ENCODE peak calls at places on chromosomes 12 and 14, in ten cellular contexts. One of them, this sample, is unnamed.

GRCh38 chr14:81331229-81332026 is 68.7 kb downstream of the STON2 start:
- DNase-seq in mammary epithelial cell: peak
- DNase-seq in K562: no peak
- DNase-seq in H1: no peak
- DNase-seq in fibroblast of lung: no peak
- DNase-seq in HCT116: no peak
- DNase-seq in A673: no peak
- DNase-seq in DND-41: no peak
- DNase-seq in neural progenitor cell: peak
- DNase-seq in PC-3: no peak
- DNase-seq in this sample: no peak

GRCh38 chr14:68885226-68886108 is 92.6 kb upstream of the ZFP36L1 start:
- DNase-seq in H1: no peak
- DNase-seq in K562: no peak
- DNase-seq in A673: no peak
- DNase-seq in mammary epithelial cell: no peak
- DNase-seq in DND-41: no peak
- DNase-seq in HCT116: no peak
- DNase-seq in neural progenitor cell: no peak
- DNase-seq in PC-3: no peak
- DNase-seq in fibroblast of lung: no peak
- DNase-seq in this sample: no peak

GRCh38 chr12:64403708-64404469 is at the start of gene XPOT:
- DNase-seq in HCT116: peak
- DNase-seq in H1: peak
- DNase-seq in K562: peak
- DNase-seq in PC-3: peak
- DNase-seq in mammary epithelial cell: peak
- DNase-seq in neural progenitor cell: peak
- DNase-seq in DND-41: peak
- DNase-seq in A673: peak
- DNase-seq in fibroblast of lung: peak
- DNase-seq in this sample: peak

GRCh38 chr14:75411194-75411552 is 16.6 kb upstream of the JDP2 start:
- DNase-seq in H1: no peak
- DNase-seq in HCT116: no peak
- DNase-seq in A673: no peak
- DNase-seq in DND-41: no peak
- DNase-seq in fibroblast of lung: no peak
- DNase-seq in neural progenitor cell: no peak
- DNase-seq in PC-3: no peak
- DNase-seq in mammary epithelial cell: no peak
- DNase-seq in K562: no peak
- DNase-seq in this sample: no peak

GRCh38 chr12:4174417-4174816 is 99.1 kb upstream of the CCND2 start:
- DNase-seq in fibroblast of lung: no peak
- DNase-seq in K562: no peak
- DNase-seq in DND-41: no peak
- DNase-seq in H1: peak
- DNase-seq in neural progenitor cell: peak
- DNase-seq in HCT116: no peak
- DNase-seq in A673: no peak
- DNase-seq in PC-3: no peak
- DNase-seq in mammary epithelial cell: no peak
- DNase-seq in this sample: no peak

GRCh38 chr12:52013626-52014310 is 7.0 kb downstream of the TAMALIN start:
- DNase-seq in DND-41: no peak
- DNase-seq in PC-3: no peak
- DNase-seq in neural progenitor cell: no peak
- DNase-seq in fibroblast of lung: no peak
- DNase-seq in K562: no peak
- DNase-seq in mammary epithelial cell: no peak
- DNase-seq in HCT116: no peak
- DNase-seq in H1: no peak
- DNase-seq in A673: no peak
- DNase-seq in this sample: no peak

GRCh38 chr14:88463318-88463717 is 77.9 kb downstream of the SPATA7 start:
- DNase-seq in H1: no peak
- DNase-seq in A673: peak
- DNase-seq in PC-3: peak
- DNase-seq in K562: peak
- DNase-seq in HCT116: peak
- DNase-seq in neural progenitor cell: peak
- DNase-seq in fibroblast of lung: no peak
- DNase-seq in DND-41: peak
- DNase-seq in mammary epithelial cell: no peak
- DNase-seq in this sample: peak

GRCh38 chr14:57533214-57533613 is 39.6 kb upstream of the CCDC198 start:
- DNase-seq in fibroblast of lung: peak
- DNase-seq in neural progenitor cell: peak
- DNase-seq in PC-3: peak
- DNase-seq in DND-41: peak
- DNase-seq in H1: no peak
- DNase-seq in HCT116: peak
- DNase-seq in K562: peak
- DNase-seq in mammary epithelial cell: no peak
- DNase-seq in A673: peak
- DNase-seq in this sample: peak

GRCh38 chr12:45184145-45184958 is 31.5 kb upstream of the ANO6 start:
- DNase-seq in HCT116: no peak
- DNase-seq in mammary epithelial cell: no peak
- DNase-seq in A673: no peak
- DNase-seq in neural progenitor cell: no peak
- DNase-seq in H1: no peak
- DNase-seq in DND-41: no peak
- DNase-seq in fibroblast of lung: no peak
- DNase-seq in K562: no peak
- DNase-seq in PC-3: no peak
- DNase-seq in this sample: no peak

GRCh38 chr12:72057330-72057911 is 118.8 kb downstream of the TPH2 start:
- DNase-seq in DND-41: no peak
- DNase-seq in neural progenitor cell: no peak
- DNase-seq in HCT116: no peak
- DNase-seq in mammary epithelial cell: peak
- DNase-seq in H1: no peak
- DNase-seq in A673: peak
- DNase-seq in K562: no peak
- DNase-seq in PC-3: no peak
- DNase-seq in fibroblast of lung: peak
- DNase-seq in this sample: no peak

GRCh38 chr12:30952036-30952435 is 25.5 kb downstream of the TSPAN11 start:
- DNase-seq in PC-3: no peak
- DNase-seq in H1: no peak
- DNase-seq in fibroblast of lung: no peak
- DNase-seq in DND-41: no peak
- DNase-seq in HCT116: no peak
- DNase-seq in neural progenitor cell: no peak
- DNase-seq in A673: no peak
- DNase-seq in mammary epithelial cell: no peak
- DNase-seq in K562: no peak
- DNase-seq in this sample: peak

GRCh38 chr14:100440207-100440631 is 117.1 kb downstream of the SLC25A47 start:
- DNase-seq in mammary epithelial cell: peak
- DNase-seq in A673: peak
- DNase-seq in PC-3: peak
- DNase-seq in K562: peak
- DNase-seq in neural progenitor cell: peak
- DNase-seq in HCT116: no peak
- DNase-seq in DND-41: peak
- DNase-seq in fibroblast of lung: peak
- DNase-seq in H1: peak
- DNase-seq in this sample: peak

GRCh38 chr12:39240573-39240972 is 202.3 kb downstream of the KIF21A start:
- DNase-seq in fibroblast of lung: peak
- DNase-seq in K562: no peak
- DNase-seq in H1: no peak
- DNase-seq in neural progenitor cell: peak
- DNase-seq in PC-3: no peak
- DNase-seq in DND-41: no peak
- DNase-seq in HCT116: no peak
- DNase-seq in A673: no peak
- DNase-seq in mammary epithelial cell: no peak
- DNase-seq in this sample: no peak

DNA sequence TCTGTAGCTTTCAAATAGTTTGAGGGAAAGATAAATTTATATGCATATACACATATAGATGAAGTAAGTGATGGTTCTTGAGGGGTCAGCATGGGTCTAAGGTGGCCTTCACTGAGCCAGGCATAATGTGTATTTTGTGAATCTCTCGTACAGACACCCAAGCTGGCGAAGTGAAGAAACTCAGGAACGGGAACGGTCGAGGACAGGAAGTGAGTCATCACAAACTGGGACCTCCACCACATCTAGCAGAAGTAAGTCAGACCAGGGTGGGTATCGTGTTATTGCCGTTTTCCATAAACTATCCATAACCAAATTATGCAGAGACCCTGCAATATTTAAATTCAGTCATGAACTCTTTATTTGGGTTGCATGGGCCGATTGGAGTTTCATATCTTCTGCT is 15.4 kb upstream of the TNS2 start:
- DNase-seq in HCT116: no peak
- DNase-seq in K562: no peak
- DNase-seq in DND-41: no peak
- DNase-seq in PC-3: no peak
- DNase-seq in H1: no peak
- DNase-seq in mammary epithelial cell: no peak
- DNase-seq in neural progenitor cell: no peak
- DNase-seq in A673: no peak
- DNase-seq in fibroblast of lung: no peak
- DNase-seq in this sample: no peak
- TF ChIP-seq EZH2 in HCT116: no peak
- TF ChIP-seq EZH2 in K562: no peak
- TF ChIP-seq EZH2 in DND-41: no peak
- TF ChIP-seq EZH2 in PC-3: no peak
- TF ChIP-seq EZH2 in H1: no peak
- TF ChIP-seq EZH2 in mammary epithelial cell: no peak
- TF ChIP-seq EZH2 in neural progenitor cell: no peak
- TF ChIP-seq EZH2 in A673: no peak
- TF ChIP-seq EZH2 in fibroblast of lung: no peak
- TF ChIP-seq EZH2 in this sample: no peak

DNA sequence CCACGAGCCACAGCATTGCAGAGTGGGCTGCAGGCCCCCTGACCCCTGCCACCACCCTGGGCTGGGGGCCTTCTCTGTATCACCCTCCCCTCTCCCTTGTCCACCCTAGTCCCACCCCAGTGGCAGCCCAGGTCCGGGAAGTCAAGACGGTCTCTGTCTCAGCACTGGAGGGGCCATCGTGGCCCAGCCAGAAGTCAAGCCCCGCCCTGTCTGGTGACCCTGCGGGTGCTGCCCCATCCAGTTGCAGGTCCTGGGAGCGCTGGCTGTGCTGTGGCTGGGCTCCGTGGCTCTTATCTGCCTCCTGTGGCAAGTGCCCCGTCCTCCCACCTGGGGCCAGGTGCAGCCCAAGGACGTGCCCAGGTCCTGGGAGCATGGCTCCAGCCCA is 2.7 kb downstream of the PLD4 start:
- DNase-seq in mammary epithelial cell: no peak
- DNase-seq in DND-41: no peak
- DNase-seq in A673: no peak
- DNase-seq in HCT116: no peak
- DNase-seq in PC-3: no peak
- DNase-seq in neural progenitor cell: no peak
- DNase-seq in K562: no peak
- DNase-seq in fibroblast of lung: no peak
- DNase-seq in H1: no peak
- DNase-seq in this sample: no peak
- TF ChIP-seq EZH2 in mammary epithelial cell: no peak
- TF ChIP-seq EZH2 in DND-41: no peak
- TF ChIP-seq EZH2 in A673: no peak
- TF ChIP-seq EZH2 in HCT116: no peak
- TF ChIP-seq EZH2 in PC-3: no peak
- TF ChIP-seq EZH2 in neural progenitor cell: no peak
- TF ChIP-seq EZH2 in K562: no peak
- TF ChIP-seq EZH2 in fibroblast of lung: no peak
- TF ChIP-seq EZH2 in H1: no peak
- TF ChIP-seq EZH2 in this sample: no peak

DNA sequence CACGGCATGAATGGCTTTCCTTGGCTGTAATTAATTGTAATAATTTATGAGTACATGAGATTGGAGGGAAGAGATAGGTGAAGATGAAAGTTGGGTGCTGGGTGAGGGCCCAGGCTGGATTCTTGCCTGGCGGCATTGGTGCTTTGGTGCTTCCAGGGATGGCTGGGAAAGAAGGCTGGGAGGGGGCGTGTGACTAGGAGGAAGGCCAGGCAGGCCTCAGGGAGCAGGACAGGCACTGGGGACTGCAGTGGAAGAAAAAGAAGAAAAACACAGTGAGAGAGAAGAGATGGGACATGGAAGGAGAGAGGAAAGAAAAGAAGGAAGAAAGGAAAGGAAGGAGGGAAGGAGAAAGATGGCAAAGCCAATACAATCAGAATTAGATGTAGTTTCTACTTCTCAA is 3.7 kb downstream of the HOXC9 start:
- DNase-seq in H1: no peak
- DNase-seq in neural progenitor cell: no peak
- DNase-seq in DND-41: no peak
- DNase-seq in mammary epithelial cell: no peak
- DNase-seq in PC-3: no peak
- DNase-seq in A673: no peak
- DNase-seq in K562: no peak
- DNase-seq in HCT116: no peak
- DNase-seq in fibroblast of lung: no peak
- DNase-seq in this sample: no peak
- TF ChIP-seq EZH2 in H1: no peak
- TF ChIP-seq EZH2 in neural progenitor cell: no peak
- TF ChIP-seq EZH2 in DND-41: no peak
- TF ChIP-seq EZH2 in mammary epithelial cell: no peak
- TF ChIP-seq EZH2 in PC-3: no peak
- TF ChIP-seq EZH2 in A673: no peak
- TF ChIP-seq EZH2 in K562: no peak
- TF ChIP-seq EZH2 in HCT116: no peak
- TF ChIP-seq EZH2 in fibroblast of lung: no peak
- TF ChIP-seq EZH2 in this sample: no peak

DNA sequence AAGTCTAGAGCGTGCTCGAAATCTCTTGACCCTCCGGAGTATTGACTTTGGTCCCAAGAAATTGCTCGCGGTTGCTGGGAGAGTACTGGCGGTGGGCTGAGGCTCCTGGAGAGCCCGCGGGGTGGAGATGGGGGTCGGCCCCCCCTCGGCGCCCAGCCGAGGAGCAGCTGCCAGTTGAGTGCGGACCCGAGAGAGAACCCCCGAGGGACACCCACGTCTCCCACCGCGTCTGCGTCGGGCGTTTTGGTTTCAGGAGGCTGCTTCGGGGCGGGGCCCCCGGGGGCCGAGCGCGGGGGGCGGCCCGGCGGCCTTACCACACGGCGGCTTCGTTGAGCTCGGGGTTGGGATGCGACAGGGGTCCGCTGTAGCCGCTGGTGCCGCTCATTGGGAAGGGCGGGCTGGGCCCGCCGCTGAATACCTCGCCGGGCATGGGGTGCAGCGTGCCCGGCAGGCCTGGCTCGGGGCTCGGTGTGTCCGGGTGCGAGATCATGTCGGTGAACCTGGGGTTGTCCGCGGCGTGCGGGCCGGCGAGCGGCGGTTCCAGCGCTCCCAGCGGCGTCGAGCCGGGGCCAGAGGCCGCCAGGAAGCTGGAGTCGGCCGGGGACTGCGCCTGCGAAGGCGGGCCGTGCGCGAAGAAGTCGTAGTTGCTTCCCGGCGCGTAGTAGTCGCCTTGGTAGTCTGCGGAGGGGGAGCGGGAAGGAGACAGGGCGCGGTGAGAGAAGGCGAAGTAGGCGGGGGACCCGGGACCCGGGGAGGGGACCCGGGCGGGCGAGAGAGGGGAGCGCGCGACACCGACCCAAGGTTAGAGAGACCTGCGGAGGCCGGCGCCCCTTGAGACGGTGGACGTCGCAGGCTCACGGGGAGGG is 8.6 kb downstream of the LHX5 start:
- DNase-seq in H1: peak
- DNase-seq in A673: no peak
- DNase-seq in PC-3: no peak
- DNase-seq in K562: no peak
- DNase-seq in mammary epithelial cell: no peak
- DNase-seq in DND-41: no peak
- DNase-seq in fibroblast of lung: no peak
- DNase-seq in HCT116: no peak
- DNase-seq in neural progenitor cell: peak
- DNase-seq in this sample: peak
- TF ChIP-seq EZH2 in H1: peak
- TF ChIP-seq EZH2 in A673: peak
- TF ChIP-seq EZH2 in PC-3: no peak
- TF ChIP-seq EZH2 in K562: no peak
- TF ChIP-seq EZH2 in mammary epithelial cell: no peak
- TF ChIP-seq EZH2 in DND-41: no peak
- TF ChIP-seq EZH2 in fibroblast of lung: no peak
- TF ChIP-seq EZH2 in HCT116: no peak
- TF ChIP-seq EZH2 in neural progenitor cell: no peak
- TF ChIP-seq EZH2 in this sample: no peak

This sample was measured in GM23248.